ENCODE peak calls at places on chromosomes 7 and 10, in five cellular contexts. H is PC-3, W is left ventricle myocardium inferior, G is NCI-H2029, V is fibroblast of pulmonary artery. Y is an unnamed sample.

GRCh38 chr7:70797109-70797514 is 334.8 kb upstream of the GALNT17 start:
- DNase-seq in H (no peak), V (no peak), G (no peak), W (no peak), Y (no peak)

GRCh38 chr10:60298408-60299389 is 91.0 kb downstream of the ANK3 start:
- DNase-seq in G (no peak), H (no peak), V (no peak), W (no peak), Y (no peak)

GRCh38 chr7:4416436-4417092 is 265.5 kb upstream of the FOXK1 start:
- DNase-seq in V (peak), W (peak), H (no peak), G (peak), Y (no peak)

GRCh38 chr10:131901181-131901829 is 497 bp downstream of the PPP2R2D start:
- DNase-seq in H (no peak), W (peak), G (no peak), V (peak), Y (peak)

GRCh38 chr10:42783181-42783549 is 570 bp downstream of the BMS1 start:
- DNase-seq in G (peak), H (peak), W (no peak), V (peak), Y (peak)

GRCh38 chr10:121994429-121994881 is 5.5 kb downstream of the TACC2 start:
- DNase-seq in G (no peak), H (peak), V (no peak), W (peak), Y (no peak)

GRCh38 chr10:58438340-58438739 is 53.1 kb downstream of the TFAM start:
- DNase-seq in V (peak), H (peak), W (no peak), G (no peak), Y (peak)

GRCh38 chr10:17001961-17002749 is 127.5 kb downstream of the CUBN start:
- DNase-seq in V (peak), H (no peak), G (no peak), W (peak), Y (peak)

GRCh38 chr10:99522511-99523250 is 10.1 kb upstream of the NKX2-3 start:
- DNase-seq in W (no peak), V (no peak), G (no peak), H (no peak), Y (no peak)

GRCh38 chr7:155643804-155644177 is 670 bp upstream of the RBM33 start:
- DNase-seq in V (peak), H (no peak), G (no peak), W (no peak), Y (no peak)

GRCh38 chr7:112484671-112485097 is 3.9 kb downstream of the LSMEM1 start:
- DNase-seq in W (peak), G (no peak), V (peak), H (peak), Y (peak)

GRCh38 chr10:100022403-100022802 is 12.7 kb upstream of the DNMBP start:
- DNase-seq in G (peak), H (peak), V (no peak), W (no peak), Y (peak)

GRCh38 chr7:105209433-105209832 is 179.3 kb downstream of the SRPK2 start:
- DNase-seq in H (no peak), G (no peak), W (no peak), V (no peak), Y (no peak)

GRCh38 chr10:27542812-27543211 is 38.7 kb downstream of the RAB18 start:
- DNase-seq in G (no peak), W (no peak), H (no peak), V (peak), Y (peak)

GRCh38 chr10:108424656-108425055 is 1260.2 kb upstream of the SORCS1 start:
- DNase-seq in H (peak), V (peak), W (no peak), G (no peak), Y (peak)

GRCh38 chr10:84269773-84270172 is 24.9 kb downstream of the RGR start:
- DNase-seq in V (peak), G (no peak), H (peak), W (no peak), Y (peak)

GRCh38 chr7:82091126-82091682 is 321.4 kb upstream of the HGF start:
- DNase-seq in V (no peak), H (no peak), G (no peak), W (no peak), Y (no peak)

GRCh38 chr7:107995184-107996071 is 7.5 kb downstream of the LAMB1 start:
- DNase-seq in H (peak), V (peak), G (no peak), W (no peak), Y (peak)

GRCh38 chr7:148303295-148304013 is 287.1 kb upstream of the C7orf33 start:
- DNase-seq in G (no peak), W (peak), V (peak), H (peak), Y (peak)

GRCh38 chr7:69002416-69002815 is 595.9 kb upstream of the AUTS2 start:
- DNase-seq in V (peak), G (no peak), W (no peak), H (no peak), Y (peak)

GRCh38 chr10:49092477-49092876 is 22.8 kb downstream of the VSTM4 start:
- DNase-seq in V (no peak), G (no peak), H (no peak), W (no peak), Y (no peak)

GRCh38 chr10:114859227-114859626 is 37.6 kb downstream of the FHIP2A start:
- DNase-seq in W (no peak), H (no peak), V (no peak), G (no peak), Y (no peak)

GRCh38 chr7:142828101-142828500 is 26.8 kb upstream of the EPHB6 start:
- DNase-seq in W (no peak), V (no peak), H (peak), G (no peak), Y (no peak)

GRCh38 chr7:158488225-158488889 is 99.3 kb downstream of the PTPRN2 start:
- DNase-seq in W (no peak), H (no peak), V (no peak), G (no peak), Y (no peak)

GRCh38 chr7:122833888-122834570 is 52.2 kb downstream of the CADPS2 start:
- DNase-seq in V (no peak), G (no peak), H (peak), W (no peak), Y (no peak)

GRCh38 chr7:155565596-155565995 is 19.2 kb upstream of the CNPY1 start:
- DNase-seq in H (no peak), W (no peak), G (no peak), V (no peak), Y (no peak)

Y was measured in cardiac fibroblast.